ENCODE peak calls at places on chromosome 9, in ten cellular contexts. V is uterus, U is lower leg skin, Q is spleen, R is A549, A is tibial nerve, H is NB4, W is right lobe of liver, S is H1, C is endothelial cell of umbilical vein. N is an unnamed sample.

GRCh38 chr9:114153761-114154596 is 1.4 kb upstream of the COL27A1 start:
- DNase-seq in V (no peak), U (no peak), Q (no peak), R (peak; percentile 52), A (no peak), H (peak; percentile 21), W (peak; percentile 63), S (peak; percentile 78), C (no peak), N (no peak)

GRCh38 chr9:37350486-37351190 is 71.9 kb upstream of the GRHPR start:
- DNase-seq in V (no peak), U (no peak), Q (no peak), R (no peak), A (no peak), H (no peak), W (no peak), S (no peak), C (no peak), N (no peak)

GRCh38 chr9:114075602-114076001 is 2.5 kb downstream of the AMBP start:
- DNase-seq in V (no peak), U (no peak), Q (peak; percentile 11), R (no peak), A (no peak), H (no peak), W (no peak), S (no peak), C (no peak), N (no peak)

GRCh38 chr9:6106576-6107339 is 91.3 kb upstream of the RANBP6 start:
- DNase-seq in V (no peak), U (no peak), Q (no peak), R (peak; percentile 54), A (peak; percentile 5), H (peak; percentile 93), W (no peak), S (peak; percentile 48), C (peak; percentile 44), N (peak; percentile 45)

GRCh38 chr9:129250786-129251185 is 72.7 kb upstream of the IER5L start:
- DNase-seq in V (no peak), U (no peak), Q (no peak), R (no peak), A (no peak), H (peak; percentile 54), W (no peak), S (no peak), C (no peak), N (no peak)

GRCh38 chr9:137304383-137305059 is 2.5 kb upstream of the NRARP start:
- DNase-seq in V (no peak), U (no peak), Q (peak; percentile 74), R (no peak), A (no peak), H (no peak), W (no peak), S (no peak), C (no peak), N (no peak)

GRCh38 chr9:95771556-95772280 is 103.8 kb upstream of the ERCC6L2 start:
- DNase-seq in V (peak; percentile 30), U (no peak), Q (no peak), R (no peak), A (peak; percentile 73), H (no peak), W (no peak), S (no peak), C (no peak), N (no peak)

GRCh38 chr9:135525241-135526088 is 4.2 kb downstream of the LCN1 start:
- DNase-seq in V (no peak), U (no peak), Q (no peak), R (no peak), A (no peak), H (no peak), W (peak; percentile 43), S (peak; percentile 42), C (no peak), N (no peak)

GRCh38 chr9:83432104-83432627 is 106.0 kb downstream of the FRMD3 start:
- DNase-seq in V (peak; percentile 70), U (peak; percentile 22), Q (peak; percentile 83), R (peak; percentile 62), A (peak; percentile 26), H (no peak), W (peak; percentile 83), S (peak; percentile 48), C (peak; percentile 60), N (peak; percentile 66)

GRCh38 chr9:134570151-134570621 is 71.4 kb upstream of the COL5A1 start:
- DNase-seq in V (peak; percentile 5), U (no peak), Q (peak; percentile 62), R (no peak), A (no peak), H (peak; percentile 81), W (peak; percentile 13), S (peak; percentile 23), C (no peak), N (peak; percentile 16)

DNA sequence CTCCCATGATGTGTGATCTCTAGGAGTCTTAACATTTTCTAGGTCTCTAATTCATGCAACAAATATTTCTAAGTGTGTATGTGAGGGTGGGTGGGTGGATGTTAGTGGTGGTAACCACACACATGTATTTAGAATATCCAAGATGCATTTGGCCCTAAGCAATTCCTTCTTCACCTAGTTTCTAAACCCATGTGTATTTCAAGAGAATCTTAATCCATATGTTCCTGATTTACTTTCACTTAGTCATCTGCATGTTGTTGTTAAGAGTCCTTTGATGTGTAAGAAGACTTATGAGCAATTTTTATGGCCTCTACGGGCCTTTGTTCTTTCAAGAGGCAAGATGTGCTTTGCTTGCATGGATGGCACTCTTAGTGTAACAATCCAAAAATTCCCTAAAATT is 282.5 kb downstream of the SPATA31D1 start:
- DNase-seq in V (no peak), U (no peak), Q (no peak), R (no peak), A (no peak), H (no peak), W (no peak), S (no peak), C (no peak), N (no peak)
- H3K4me3 ChIP-seq in V (no peak overlapping the region), U (no peak overlapping the region), Q (no peak overlapping the region), R (no peak overlapping the region), A (no peak overlapping the region), H (no peak overlapping the region), W (no peak overlapping the region), S (no peak overlapping the region), C (no peak overlapping the region), N (no peak overlapping the region)

DNA sequence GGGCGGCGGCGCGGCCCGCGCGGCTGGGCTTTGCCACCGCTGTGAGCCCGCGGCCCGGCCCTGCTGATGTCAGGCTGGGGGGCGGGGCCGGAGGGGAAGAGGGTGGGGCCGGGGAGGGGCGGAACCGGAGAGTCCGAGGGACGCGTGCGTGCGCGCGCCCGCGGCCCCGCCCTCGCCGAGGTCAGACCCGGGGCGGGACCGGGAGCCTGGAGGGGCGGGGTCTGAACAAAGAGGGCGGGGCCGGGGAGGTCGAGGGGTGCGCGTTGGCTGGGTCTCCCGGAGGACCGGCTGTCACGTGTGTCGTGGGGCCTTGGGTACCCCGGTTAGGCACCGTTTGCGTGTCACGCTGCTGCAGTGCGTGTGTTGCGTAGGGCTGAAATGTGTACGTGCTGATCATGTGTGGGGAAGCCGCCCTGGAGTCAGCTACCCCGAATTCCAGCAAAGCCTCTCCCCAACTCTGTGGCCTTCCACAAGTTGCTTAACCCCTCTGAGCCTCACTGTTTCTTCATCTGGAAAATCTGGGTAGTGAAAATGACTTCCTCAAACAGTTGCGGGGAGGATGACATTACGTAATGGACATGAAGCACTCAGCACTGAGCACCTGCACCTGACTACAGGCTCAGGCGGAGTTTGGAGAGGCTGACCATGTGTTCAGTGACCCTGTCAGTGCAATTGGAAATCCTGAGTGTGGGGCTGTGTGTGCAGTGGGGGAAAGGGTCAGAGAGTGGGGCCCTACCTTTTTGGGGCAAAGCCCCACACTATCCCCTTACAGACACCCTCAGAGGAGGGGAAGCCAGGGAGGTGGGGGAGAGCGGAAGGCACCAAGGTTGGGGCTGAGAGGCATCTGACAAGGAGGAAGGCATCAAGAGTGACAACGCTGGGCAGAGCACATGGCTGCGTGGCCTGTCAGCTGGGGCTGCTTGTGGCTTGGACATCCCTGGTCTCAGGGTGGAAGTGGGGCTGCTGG is at the start of gene RALGDS:
- DNase-seq in V (peak; percentile 88), U (peak; percentile 82), Q (peak; percentile 97), R (peak; percentile 82), A (peak; percentile 86), H (peak; percentile 95), W (peak; percentile 94), S (peak; percentile 94), C (peak; percentile 73), N (peak; percentile 86)
- TF ChIP-seq POLR2A in V (no peak), U (no peak), Q (no peak), R (no peak), A (no peak), H (no peak), W (no peak), S (no peak), C (no peak), N (no peak)

DNA sequence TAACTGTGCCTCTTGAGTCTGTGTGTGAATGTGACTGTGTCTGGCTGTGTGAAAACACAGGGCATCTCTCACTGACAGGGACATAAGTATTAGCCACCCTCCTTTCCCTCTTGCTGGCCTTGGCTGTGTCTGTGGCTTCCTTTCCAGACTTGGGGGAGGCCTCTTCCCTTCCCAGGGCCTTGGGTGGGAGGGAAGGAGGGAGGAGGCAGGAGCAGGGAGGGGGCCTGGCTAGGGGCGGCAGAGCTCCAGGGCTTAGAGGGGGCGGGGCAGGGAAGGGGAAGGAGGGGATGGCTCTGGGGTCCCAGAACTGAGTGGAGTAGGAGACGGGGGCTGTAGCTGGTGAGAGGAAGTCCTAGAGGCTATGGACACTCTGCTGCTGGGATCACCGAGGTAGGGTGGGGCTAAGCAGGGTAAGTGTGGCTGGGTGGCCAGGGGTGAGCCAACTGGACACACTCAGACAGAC is 1.7 kb downstream of the IL11RA start:
- DNase-seq in V (peak; percentile 63), U (no peak), Q (no peak), R (no peak), A (peak; percentile 19), H (no peak), W (no peak), S (no peak), C (peak; percentile 24), N (no peak)
- H3K4me3 ChIP-seq in V (no peak overlapping the region), U (no peak overlapping the region), Q (no peak overlapping the region), R (no peak overlapping the region), A (no peak overlapping the region), H (no peak overlapping the region), W (no peak overlapping the region), S (no peak overlapping the region), C (no peak overlapping the region), N (no peak overlapping the region)

DNA sequence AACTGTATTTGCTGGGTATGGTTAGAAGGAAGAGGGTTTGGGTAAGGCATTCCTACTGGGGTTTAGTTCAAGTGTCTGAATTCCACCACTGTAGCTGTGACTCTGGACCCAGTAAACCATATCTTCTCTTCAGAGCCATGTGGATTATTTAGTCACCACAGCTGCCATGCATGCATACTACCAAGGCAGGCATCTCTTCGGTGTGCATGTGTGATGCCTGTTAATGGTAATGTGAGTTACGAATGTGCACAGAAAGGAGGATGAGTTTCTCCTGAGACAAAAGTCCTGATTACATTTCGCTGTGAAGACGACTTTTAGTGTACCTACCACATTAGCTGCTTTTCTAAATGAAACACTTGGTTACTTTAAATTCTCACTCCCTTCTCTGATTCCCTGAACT is 9.3 kb downstream of the PBX3 start:
- DNase-seq in V (no peak), U (no peak), Q (no peak), R (no peak), A (no peak), H (no peak), W (no peak), S (no peak), C (no peak), N (no peak)
- TF ChIP-seq POLR2A in V (no peak), U (no peak), Q (no peak), R (no peak), A (no peak), H (no peak), W (no peak), S (no peak), C (no peak), N (no peak)

N was measured in gastrocnemius medialis.